ENCODE peak calls at places on chromosomes 16 and 17, in six cellular contexts. One of them, this sample, is unnamed.

GRCh38 chr16:57809843-57810196 is 7.5 kb upstream of the KIFC3 start:
- DNase-seq in MM.1S: peak; percentile 46
- DNase-seq in HCT116: no peak
- DNase-seq in GM23248: no peak
- DNase-seq in GM23338: no peak
- DNase-seq in PC-3: peak; percentile 16
- DNase-seq in this sample: no peak

GRCh38 chr17:40791808-40792436 is 7.8 kb downstream of the KRT28 start:
- DNase-seq in MM.1S: peak; percentile 31
- DNase-seq in HCT116: peak; percentile 41
- DNase-seq in GM23248: peak; percentile 73
- DNase-seq in GM23338: peak; percentile 60
- DNase-seq in PC-3: peak; percentile 71
- DNase-seq in this sample: peak; percentile 52

GRCh38 chr17:28712037-28712704 is 483 bp upstream of the PROCA1 start:
- DNase-seq in MM.1S: no peak
- DNase-seq in HCT116: no peak
- DNase-seq in GM23248: no peak
- DNase-seq in GM23338: peak; percentile 83
- DNase-seq in PC-3: no peak
- DNase-seq in this sample: peak; percentile 80

GRCh38 chr17:82221341-82221902 is 7.4 kb upstream of the SLC16A3 start:
- DNase-seq in MM.1S: no peak
- DNase-seq in HCT116: no peak
- DNase-seq in GM23248: no peak
- DNase-seq in GM23338: no peak
- DNase-seq in PC-3: no peak
- DNase-seq in this sample: no peak

GRCh38 chr16:67967183-67967955 is 1.1 kb downstream of the SLC12A4 start:
- DNase-seq in MM.1S: peak; percentile 17
- DNase-seq in HCT116: no peak
- DNase-seq in GM23248: peak; percentile 59
- DNase-seq in GM23338: no peak
- DNase-seq in PC-3: peak; percentile 11
- DNase-seq in this sample: no peak

GRCh38 chr16:83793179-83793578 is 14.6 kb upstream of the HSBP1 start:
- DNase-seq in MM.1S: no peak
- DNase-seq in HCT116: no peak
- DNase-seq in GM23248: no peak
- DNase-seq in GM23338: peak; percentile 57
- DNase-seq in PC-3: peak; percentile 20
- DNase-seq in this sample: peak; percentile 21

GRCh38 chr17:73770115-73770848 is 126.0 kb upstream of the SDK2 start:
- DNase-seq in MM.1S: no peak
- DNase-seq in HCT116: peak; percentile 21
- DNase-seq in GM23248: peak; percentile 90
- DNase-seq in GM23338: no peak
- DNase-seq in PC-3: peak; percentile 60
- DNase-seq in this sample: no peak

GRCh38 chr16:72946474-72947194 is 101.3 kb downstream of the ZFHX3 start:
- DNase-seq in MM.1S: no peak
- DNase-seq in HCT116: no peak
- DNase-seq in GM23248: no peak
- DNase-seq in GM23338: no peak
- DNase-seq in PC-3: no peak
- DNase-seq in this sample: no peak

GRCh38 chr16:80569440-80570105 is 28.8 kb downstream of the DYNLRB2 start:
- DNase-seq in MM.1S: no peak
- DNase-seq in HCT116: no peak
- DNase-seq in GM23248: peak; percentile 38
- DNase-seq in GM23338: no peak
- DNase-seq in PC-3: peak; percentile 82
- DNase-seq in this sample: no peak

GRCh38 chr17:77100009-77100408 is 40.8 kb upstream of the SEC14L1 start:
- DNase-seq in MM.1S: no peak
- DNase-seq in HCT116: no peak
- DNase-seq in GM23248: no peak
- DNase-seq in GM23338: no peak
- DNase-seq in PC-3: no peak
- DNase-seq in this sample: peak; percentile 37

GRCh38 chr17:51087072-51087757 is 33.5 kb downstream of the SPAG9 start:
- DNase-seq in MM.1S: no peak
- DNase-seq in HCT116: no peak
- DNase-seq in GM23248: peak; percentile 24
- DNase-seq in GM23338: no peak
- DNase-seq in PC-3: peak; percentile 22
- DNase-seq in this sample: no peak

GRCh38 chr16:48317614-48318013 is 67.6 kb downstream of the SIAH1 start:
- DNase-seq in MM.1S: peak; percentile 26
- DNase-seq in HCT116: peak; percentile 10
- DNase-seq in GM23248: peak; percentile 54
- DNase-seq in GM23338: no peak
- DNase-seq in PC-3: peak; percentile 65
- DNase-seq in this sample: no peak

GRCh38 chr16:73166394-73166971 is 118.6 kb upstream of the ZFHX3 start:
- DNase-seq in MM.1S: no peak
- DNase-seq in HCT116: no peak
- DNase-seq in GM23248: no peak
- DNase-seq in GM23338: peak; percentile 37
- DNase-seq in PC-3: no peak
- DNase-seq in this sample: peak; percentile 32

GRCh38 chr17:72812823-72813222 is 279.7 kb downstream of the SLC39A11 start:
- DNase-seq in MM.1S: no peak
- DNase-seq in HCT116: peak; percentile 51
- DNase-seq in GM23248: peak; percentile 41
- DNase-seq in GM23338: no peak
- DNase-seq in PC-3: peak; percentile 84
- DNase-seq in this sample: no peak

GRCh38 chr16:21574372-21574771 is 25.0 kb upstream of the METTL9 start:
- DNase-seq in MM.1S: no peak
- DNase-seq in HCT116: no peak
- DNase-seq in GM23248: no peak
- DNase-seq in GM23338: no peak
- DNase-seq in PC-3: no peak
- DNase-seq in this sample: no peak

GRCh38 chr16:64311241-64311640 is 810.6 kb downstream of the CDH11 start:
- DNase-seq in MM.1S: no peak
- DNase-seq in HCT116: no peak
- DNase-seq in GM23248: peak; percentile 23
- DNase-seq in GM23338: no peak
- DNase-seq in PC-3: peak; percentile 48
- DNase-seq in this sample: no peak

GRCh38 chr16:30025156-30025555 is 2.2 kb downstream of the C16orf92 start:
- DNase-seq in MM.1S: no peak
- DNase-seq in HCT116: no peak
- DNase-seq in GM23248: no peak
- DNase-seq in GM23338: no peak
- DNase-seq in PC-3: no peak
- DNase-seq in this sample: no peak

GRCh38 chr17:82054351-82055022 is 2.8 kb downstream of the GPS1 start:
- DNase-seq in MM.1S: no peak
- DNase-seq in HCT116: no peak
- DNase-seq in GM23248: no peak
- DNase-seq in GM23338: no peak
- DNase-seq in PC-3: no peak
- DNase-seq in this sample: no peak

GRCh38 chr17:50518265-50519023 is 10.2 kb downstream of the MYCBPAP start:
- DNase-seq in MM.1S: no peak
- DNase-seq in HCT116: no peak
- DNase-seq in GM23248: no peak
- DNase-seq in GM23338: no peak
- DNase-seq in PC-3: no peak
- DNase-seq in this sample: no peak

GRCh38 chr17:29344201-29344856 is 45.8 kb upstream of the TAOK1 start:
- DNase-seq in MM.1S: no peak
- DNase-seq in HCT116: no peak
- DNase-seq in GM23248: no peak
- DNase-seq in GM23338: no peak
- DNase-seq in PC-3: no peak
- DNase-seq in this sample: no peak

GRCh38 chr16:15783985-15784384 is 72.8 kb downstream of the MYH11 start:
- DNase-seq in MM.1S: no peak
- DNase-seq in HCT116: no peak
- DNase-seq in GM23248: no peak
- DNase-seq in GM23338: no peak
- DNase-seq in PC-3: no peak
- DNase-seq in this sample: no peak

GRCh38 chr16:19997734-19998133 is 76.0 kb downstream of the GPR139 start:
- DNase-seq in MM.1S: no peak
- DNase-seq in HCT116: no peak
- DNase-seq in GM23248: no peak
- DNase-seq in GM23338: no peak
- DNase-seq in PC-3: no peak
- DNase-seq in this sample: no peak

DNA sequence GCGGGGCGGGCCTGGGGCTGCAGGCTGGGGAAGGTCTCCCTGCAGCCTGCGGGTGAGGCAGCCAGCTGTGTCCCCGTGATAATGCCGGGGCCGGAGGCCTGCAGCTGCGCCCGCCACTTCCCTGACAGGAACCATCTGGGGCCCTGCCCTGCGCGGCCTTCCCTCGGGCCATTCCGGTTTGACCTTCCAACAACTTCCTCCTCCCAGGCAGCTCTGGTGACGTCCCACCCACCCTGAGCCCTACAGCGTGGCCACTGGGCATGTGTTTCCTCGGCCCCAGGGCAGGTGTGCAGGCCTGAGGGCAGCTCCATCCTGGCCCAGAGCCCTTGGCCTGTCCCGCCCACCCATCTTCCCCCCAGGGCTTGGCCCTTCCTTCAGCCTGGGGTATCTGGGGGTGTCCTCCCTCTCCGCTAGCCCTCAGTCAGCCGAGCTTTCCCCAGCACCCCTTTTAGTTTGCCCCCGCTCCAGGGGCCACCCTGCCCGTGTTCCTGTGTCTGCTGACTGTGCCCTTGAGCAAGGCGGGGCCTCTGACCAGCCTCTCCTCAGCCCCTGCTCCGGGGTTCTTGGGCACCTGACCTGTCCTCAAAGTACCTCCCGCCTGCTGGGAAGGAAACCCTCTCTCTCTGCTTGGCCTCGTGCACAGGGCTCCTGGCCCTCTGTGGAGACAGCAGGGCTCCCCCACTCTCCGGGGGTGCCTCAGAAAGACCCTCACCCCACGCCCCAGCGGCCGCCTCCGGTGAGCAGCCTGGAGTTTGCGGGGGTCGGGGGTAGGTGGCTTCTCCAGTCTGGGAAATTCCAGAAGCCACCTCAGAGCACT is at the start of gene CBFA2T3:
- DNase-seq in MM.1S: peak; percentile 69
- DNase-seq in HCT116: no peak
- DNase-seq in GM23248: no peak
- DNase-seq in GM23338: no peak
- DNase-seq in PC-3: no peak
- DNase-seq in this sample: no peak
- TF ChIP-seq EZH2phosphoT487 in MM.1S: no peak
- TF ChIP-seq EZH2phosphoT487 in HCT116: no peak
- TF ChIP-seq EZH2phosphoT487 in GM23248: no peak
- TF ChIP-seq EZH2phosphoT487 in GM23338: no peak
- TF ChIP-seq EZH2phosphoT487 in PC-3: no peak
- TF ChIP-seq EZH2phosphoT487 in this sample: no peak

GRCh38 chr17:48589060-48589830 is 796 bp downstream of the HOXB3 start:
- DNase-seq in MM.1S: no peak
- DNase-seq in HCT116: no peak
- DNase-seq in GM23248: no peak
- DNase-seq in GM23338: no peak
- DNase-seq in PC-3: no peak
- DNase-seq in this sample: no peak
- TF ChIP-seq EZH2 in MM.1S: no peak
- TF ChIP-seq EZH2 in HCT116: no peak
- TF ChIP-seq EZH2 in GM23248: no peak
- TF ChIP-seq EZH2 in GM23338: peak; percentile 90
- TF ChIP-seq EZH2 in PC-3: no peak
- TF ChIP-seq EZH2 in this sample: peak; percentile 12

GRCh38 chr16:10941127-10941933 is 938 bp downstream of the DEXI start:
- DNase-seq in MM.1S: no peak
- DNase-seq in HCT116: no peak
- DNase-seq in GM23248: no peak
- DNase-seq in GM23338: peak; percentile 55
- DNase-seq in PC-3: peak; percentile 23
- DNase-seq in this sample: peak; percentile 40
- TF ChIP-seq EZH2phosphoT487 in MM.1S: no peak
- TF ChIP-seq EZH2phosphoT487 in HCT116: no peak
- TF ChIP-seq EZH2phosphoT487 in GM23248: no peak
- TF ChIP-seq EZH2phosphoT487 in GM23338: no peak
- TF ChIP-seq EZH2phosphoT487 in PC-3: no peak
- TF ChIP-seq EZH2phosphoT487 in this sample: no peak

GRCh38 chr16:11601911-11602310 is 15.2 kb upstream of the LITAF start:
- DNase-seq in MM.1S: no peak
- DNase-seq in HCT116: no peak
- DNase-seq in GM23248: no peak
- DNase-seq in GM23338: no peak
- DNase-seq in PC-3: no peak
- DNase-seq in this sample: no peak
- TF ChIP-seq EZH2 in MM.1S: no peak
- TF ChIP-seq EZH2 in HCT116: no peak
- TF ChIP-seq EZH2 in GM23248: no peak
- TF ChIP-seq EZH2 in GM23338: no peak
- TF ChIP-seq EZH2 in PC-3: no peak
- TF ChIP-seq EZH2 in this sample: no peak

GRCh38 chr16:1493746-1494094 is 560 bp downstream of the TELO2 start:
- DNase-seq in MM.1S: peak; percentile 13
- DNase-seq in HCT116: no peak
- DNase-seq in GM23248: peak; percentile 61
- DNase-seq in GM23338: peak; percentile 43
- DNase-seq in PC-3: no peak
- DNase-seq in this sample: peak; percentile 60

GRCh38 chr16:1495281-1496262 is 2.4 kb downstream of the TELO2 start:
- DNase-seq in MM.1S: no peak
- DNase-seq in HCT116: no peak
- DNase-seq in GM23248: no peak
- DNase-seq in GM23338: no peak
- DNase-seq in PC-3: no peak
- DNase-seq in this sample: no peak

GRCh38 chr16:1494129-1494640 is 1.0 kb downstream of the TELO2 start:
- DNase-seq in MM.1S: no peak
- DNase-seq in HCT116: no peak
- DNase-seq in GM23248: peak; percentile 92
- DNase-seq in GM23338: peak; percentile 56
- DNase-seq in PC-3: peak; percentile 60
- DNase-seq in this sample: peak; percentile 48

GRCh38 chr16:1492923-1493745 is at the start of gene TELO2:
- DNase-seq in MM.1S: peak; percentile 84
- DNase-seq in HCT116: peak; percentile 53
- DNase-seq in GM23248: peak; percentile 90
- DNase-seq in GM23338: peak; percentile 82
- DNase-seq in PC-3: peak; percentile 70
- DNase-seq in this sample: peak; percentile 92

DNA sequence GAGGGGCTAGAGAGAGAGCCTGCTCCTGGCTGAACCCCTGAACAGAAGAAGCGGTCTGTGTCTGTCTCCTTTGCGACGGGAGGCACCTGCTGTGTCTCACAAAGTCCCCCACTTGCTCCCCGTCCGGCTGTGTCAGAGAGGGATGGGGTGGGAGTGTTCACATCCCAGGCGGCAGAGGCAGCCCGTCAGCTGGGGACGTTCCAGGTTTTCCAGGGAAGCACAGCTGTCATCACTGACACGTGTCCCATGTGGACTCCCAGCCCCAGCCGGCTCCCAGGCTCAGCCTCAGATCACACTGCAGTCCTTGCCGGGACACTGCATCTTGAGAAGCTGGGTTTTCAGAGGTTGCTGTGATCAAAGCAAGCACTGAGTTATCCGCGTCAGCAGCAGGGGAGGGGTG is 1.6 kb downstream of the TELO2 start:
- DNase-seq in MM.1S: no peak
- DNase-seq in HCT116: no peak
- DNase-seq in GM23248: peak; percentile 58
- DNase-seq in GM23338: no peak
- DNase-seq in PC-3: no peak
- DNase-seq in this sample: no peak
- TF ChIP-seq EZH2phosphoT487 in MM.1S: no peak
- TF ChIP-seq EZH2phosphoT487 in HCT116: no peak
- TF ChIP-seq EZH2phosphoT487 in GM23248: no peak
- TF ChIP-seq EZH2phosphoT487 in GM23338: no peak
- TF ChIP-seq EZH2phosphoT487 in PC-3: no peak
- TF ChIP-seq EZH2phosphoT487 in this sample: no peak

This sample was measured in neural progenitor cell.